ENCODE peak calls at places on chromosomes 12 and 14, in seven cellular contexts. U, K, P, L, S, O and C are unnamed samples.

GRCh38 chr12:122420471-122421262 is 1.8 kb downstream of the CLIP1 start:
- DNase-seq in U (no peak), K (no peak), P (no peak), L (peak; percentile 16), S (no peak), O (no peak), C (no peak)

GRCh38 chr12:61911113-61911512 is 349.1 kb upstream of the USP15 start:
- DNase-seq in U (no peak), K (no peak), P (no peak), L (no peak), S (no peak), O (no peak), C (no peak)

GRCh38 chr14:76375484-76375883 is 453 bp upstream of the ESRRB start:
- DNase-seq in U (no peak), K (peak; percentile 37), P (no peak), L (no peak), S (no peak), O (no peak), C (no peak)

GRCh38 chr14:92577321-92577742 is 63.8 kb downstream of the RIN3 start:
- DNase-seq in U (no peak), K (no peak), P (no peak), L (no peak), S (no peak), O (no peak), C (no peak)

GRCh38 chr12:77049767-77050353 is 15.5 kb downstream of the E2F7 start:
- DNase-seq in U (no peak), K (peak; percentile 71), P (no peak), L (peak; percentile 52), S (peak; percentile 12), O (no peak), C (no peak)

GRCh38 chr12:41108032-41108431 is 80.1 kb upstream of the PDZRN4 start:
- DNase-seq in U (no peak), K (no peak), P (no peak), L (no peak), S (no peak), O (no peak), C (no peak)

GRCh38 chr12:132393991-132394949 is 64.9 kb upstream of the GALNT9 start:
- DNase-seq in U (peak; percentile 58), K (peak; percentile 48), P (no peak), L (no peak), S (no peak), O (peak; percentile 14), C (no peak)

GRCh38 chr14:102571478-102572042 is 20.9 kb upstream of the RCOR1 start:
- DNase-seq in U (no peak), K (no peak), P (no peak), L (no peak), S (no peak), O (no peak), C (no peak)

GRCh38 chr12:5567021-5567744 is 135.3 kb downstream of the NTF3 start:
- DNase-seq in U (no peak), K (no peak), P (no peak), L (no peak), S (no peak), O (no peak), C (no peak)

GRCh38 chr14:58740584-58740983 is 102.8 kb downstream of the DACT1 start:
- DNase-seq in U (no peak), K (no peak), P (no peak), L (no peak), S (no peak), O (peak; percentile 49), C (no peak)

GRCh38 chr14:43022094-43022800 is 1415.6 kb downstream of the LRFN5 start:
- DNase-seq in U (no peak), K (no peak), P (no peak), L (no peak), S (no peak), O (no peak), C (no peak)
- H3K27me3 ChIP-seq in U (no peaks in the 10 kb centered on the region), K (no peaks in the 10 kb centered on the region), P (no peaks in the 10 kb centered on the region), L (no peaks in the 10 kb centered on the region), S (no peaks in the 10 kb centered on the region), O (no peaks in the 10 kb centered on the region), C (no peaks in the 10 kb centered on the region)

GRCh38 chr14:72916174-72916573 is 10.1 kb upstream of the DCAF4 start:
- DNase-seq in U (no peak), K (peak; percentile 40), P (no peak), L (no peak), S (no peak), O (no peak), C (no peak)
- H3K27me3 ChIP-seq in U (no peaks in the 10 kb centered on the region), K (no peaks in the 10 kb centered on the region), P (no peaks in the 10 kb centered on the region), L (no peaks in the 10 kb centered on the region), S (peaks cover 2% of the 10 kb centered on the region), O (no peaks in the 10 kb centered on the region), C (no peaks in the 10 kb centered on the region)

GRCh38 chr14:89540830-89541470 is 123.9 kb upstream of the FOXN3 start:
- DNase-seq in U (no peak), K (peak; percentile 93), P (no peak), L (peak; percentile 80), S (peak; percentile 82), O (no peak), C (no peak)
- H3K27me3 ChIP-seq in U (no peaks in the 10 kb centered on the region), K (no peaks in the 10 kb centered on the region), P (no peaks in the 10 kb centered on the region), L (no peaks in the 10 kb centered on the region), S (no peaks in the 10 kb centered on the region), O (no peaks in the 10 kb centered on the region), C (no peaks in the 10 kb centered on the region)

GRCh38 chr12:120370343-120371243 is 1.6 kb upstream of the MSI1 start:
- DNase-seq in U (no peak), K (no peak), P (no peak), L (no peak), S (no peak), O (no peak), C (no peak)
- H3K27me3 ChIP-seq in U (peaks cover 3% of the 10 kb centered on the region), K (peaks cover 76% of the 10 kb centered on the region), P (peaks cover 8% of the 10 kb centered on the region), L (no peaks in the 10 kb centered on the region), S (peaks cover 39% of the 10 kb centered on the region), O (no peaks in the 10 kb centered on the region), C (no peaks in the 10 kb centered on the region)

DNA sequence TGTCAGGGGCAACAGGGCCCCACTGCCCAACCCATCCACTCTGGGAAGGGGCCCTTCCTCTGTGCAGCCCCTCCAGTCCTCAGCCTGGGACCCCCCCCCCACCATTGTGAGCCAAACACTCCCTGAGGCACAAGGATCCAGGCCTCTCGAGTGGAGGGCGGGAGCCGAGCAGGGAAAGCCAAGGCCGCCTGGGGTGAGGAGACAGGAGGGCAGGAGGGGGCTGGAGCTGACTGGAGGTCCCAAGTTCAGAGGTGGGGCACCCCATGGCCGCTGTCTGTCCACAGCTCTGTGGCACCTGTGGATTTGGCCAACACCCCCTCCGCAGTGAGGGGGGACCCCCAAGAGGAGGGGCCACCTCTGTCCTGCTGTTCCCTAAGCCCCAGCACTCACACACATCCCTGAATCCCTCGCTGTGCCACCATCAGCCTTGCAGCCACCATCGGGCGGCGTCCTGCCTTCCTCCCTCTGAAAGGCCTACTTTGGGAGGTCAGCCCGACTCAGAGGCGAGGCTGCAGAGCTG is 25.4 kb upstream of the C14orf180 start:
- DNase-seq in U (peak; percentile 60), K (no peak), P (no peak), L (no peak), S (no peak), O (peak; percentile 15), C (no peak)
- H3K27me3 ChIP-seq in U (no peaks in the 10 kb centered on the region), K (peaks cover 5% of the 10 kb centered on the region), P (no peaks in the 10 kb centered on the region), L (no peaks in the 10 kb centered on the region), S (no peaks in the 10 kb centered on the region), O (no peaks in the 10 kb centered on the region), C (no peaks in the 10 kb centered on the region)

GRCh38 chr12:114403044-114403689 is 2.8 kb downstream of the TBX5 start:
- DNase-seq in U (no peak), K (peak; percentile 91), P (peak; percentile 83), L (peak; percentile 92), S (no peak), O (no peak), C (no peak)
- H3K27me3 ChIP-seq in U (no peaks in the 10 kb centered on the region), K (no peaks in the 10 kb centered on the region), P (peaks cover 100% of the 10 kb centered on the region), L (peaks cover 85% of the 10 kb centered on the region), S (no peaks in the 10 kb centered on the region), O (peaks cover 100% of the 10 kb centered on the region), C (peaks cover 4% of the 10 kb centered on the region)

GRCh38 chr12:117093918-117094630 is 5.1 kb downstream of the TESC start:
- DNase-seq in U (no peak), K (no peak), P (no peak), L (no peak), S (no peak), O (no peak), C (no peak)

GRCh38 chr12:117096643-117097042 is 2.6 kb downstream of the TESC start:
- DNase-seq in U (no peak), K (no peak), P (no peak), L (no peak), S (no peak), O (no peak), C (no peak)

GRCh38 chr12:117098071-117098360 is 1.2 kb downstream of the TESC start:
- DNase-seq in U (no peak), K (no peak), P (no peak), L (no peak), S (no peak), O (no peak), C (no peak)

GRCh38 chr12:117098361-117099217 is 627 bp downstream of the TESC start:
- DNase-seq in U (no peak), K (no peak), P (peak; percentile 62), L (no peak), S (no peak), O (no peak), C (no peak)

GRCh38 chr12:117097159-117097558 is 2.1 kb downstream of the TESC start:
- DNase-seq in U (no peak), K (no peak), P (no peak), L (no peak), S (no peak), O (no peak), C (no peak)
- H3K27me3 ChIP-seq in U (no peaks in the 10 kb centered on the region), K (peaks cover 89% of the 10 kb centered on the region), P (peaks cover 14% of the 10 kb centered on the region), L (peaks cover 10% of the 10 kb centered on the region), S (peaks cover 45% of the 10 kb centered on the region), O (peaks cover 17% of the 10 kb centered on the region), C (no peaks in the 10 kb centered on the region)

GRCh38 chr12:89363582-89363981 is 11.3 kb upstream of the DUSP6 start:
- DNase-seq in U (no peak), K (no peak), P (no peak), L (no peak), S (no peak), O (no peak), C (no peak)
- H3K27me3 ChIP-seq in U (no peaks in the 10 kb centered on the region), K (no peaks in the 10 kb centered on the region), P (no peaks in the 10 kb centered on the region), L (no peaks in the 10 kb centered on the region), S (no peaks in the 10 kb centered on the region), O (no peaks in the 10 kb centered on the region), C (no peaks in the 10 kb centered on the region)

DNA sequence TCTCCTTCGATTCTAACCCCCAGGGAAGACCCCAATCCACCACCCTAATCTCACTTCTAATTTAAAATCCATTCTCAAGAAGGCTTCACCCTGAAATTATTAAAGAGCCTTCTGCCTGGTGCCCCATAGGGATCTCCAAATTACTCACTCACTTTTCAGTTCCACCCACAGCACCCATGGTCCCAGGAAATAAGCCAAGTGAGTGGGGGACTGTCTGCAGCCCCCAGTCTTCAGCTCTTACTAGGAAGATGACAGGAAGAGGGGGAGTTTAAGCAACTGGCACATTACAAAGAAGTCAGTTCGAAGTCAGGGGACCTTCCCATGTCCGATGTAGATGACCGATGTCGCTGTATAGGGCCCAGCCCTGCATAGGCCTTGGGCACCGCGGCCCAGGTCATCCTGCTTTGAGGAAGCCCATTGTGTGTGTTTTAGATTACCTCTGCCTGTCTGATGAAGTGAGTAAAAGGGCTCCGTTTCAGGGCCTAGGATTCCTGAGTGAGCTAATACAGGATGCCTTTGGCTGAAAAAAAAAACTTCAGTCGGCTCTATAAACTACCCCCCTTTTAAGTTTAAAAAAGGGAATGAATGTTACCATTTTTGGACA is 1.9 kb downstream of the ACTN1 start:
- DNase-seq in U (no peak), K (no peak), P (no peak), L (no peak), S (peak; percentile 83), O (no peak), C (no peak)
- H3K27me3 ChIP-seq in U (no peaks in the 10 kb centered on the region), K (no peaks in the 10 kb centered on the region), P (no peaks in the 10 kb centered on the region), L (no peaks in the 10 kb centered on the region), S (no peaks in the 10 kb centered on the region), O (no peaks in the 10 kb centered on the region), C (no peaks in the 10 kb centered on the region)